ENCODE peak calls at places on chromosomes 13 and 19, in seven cellular contexts. K is NCI-H1417; T is AG10803; A is activated CD4-positive, alpha-beta T cell treated with anti-CD3 and anti-CD28 coated beads, Interleukin-2, amount 10 ng/mL, durations not matched to agents 7 days and 5 days; W is HTR-8/SVneo; G is glutamatergic neuron; E is AG04450. U is an unnamed sample.
A peak's percentile ranks its signal among the peaks of the same experiment; 100 is the strongest.

GRCh38 chr19:15249912-15250634 is 17.8 kb upstream of the EPHX3 start:
- DNase-seq in K (no peak), T (peak; percentile 94), A (no peak), W (peak; percentile 88), G (no peak), E (peak; percentile 82), U (no peak)

GRCh38 chr19:343941-344624 is 513 bp downstream of the MIER2 start:
- DNase-seq in K (peak; percentile 76), T (no peak), A (peak; percentile 30), W (peak; percentile 69), G (peak; percentile 52), E (no peak), U (no peak)

GRCh38 chr13:31042501-31043165 is 110.2 kb downstream of the TEX26 start:
- DNase-seq in K (no peak), T (no peak), A (no peak), W (no peak), G (peak; percentile 47), E (no peak), U (no peak)

GRCh38 chr13:21573920-21574712 is 29.9 kb downstream of the MICU2 start:
- DNase-seq in K (no peak), T (no peak), A (no peak), W (no peak), G (no peak), E (no peak), U (no peak)

GRCh38 chr13:84655677-84656076 is 773.4 kb upstream of the SLITRK1 start:
- DNase-seq in K (no peak), T (peak; percentile 21), A (no peak), W (no peak), G (no peak), E (no peak), U (no peak)

GRCh38 chr13:102721800-102722231 is 27.0 kb upstream of the METTL21C start:
- DNase-seq in K (no peak), T (peak; percentile 97), A (no peak), W (no peak), G (no peak), E (no peak), U (no peak)

GRCh38 chr13:114047358-114047881 is 73.5 kb upstream of the C13orf46 start:
- DNase-seq in K (peak; percentile 43), T (no peak), A (no peak), W (no peak), G (no peak), E (no peak), U (peak; percentile 55)

GRCh38 chr19:3576696-3577443 is 4.1 kb downstream of the HMG20B start:
- DNase-seq in K (no peak), T (peak; percentile 70), A (no peak), W (no peak), G (peak; percentile 81), E (no peak), U (no peak)

GRCh38 chr13:31987071-31987470 is 44.5 kb upstream of the FRY start:
- DNase-seq in K (no peak), T (no peak), A (no peak), W (no peak), G (no peak), E (no peak), U (no peak)

GRCh38 chr19:6731822-6732221 is 5.6 kb downstream of the GPR108 start:
- DNase-seq in K (no peak), T (no peak), A (no peak), W (no peak), G (no peak), E (no peak), U (no peak)

GRCh38 chr13:32840113-32840512 is 176.1 kb upstream of the KL start:
- DNase-seq in K (peak; percentile 8), T (no peak), A (no peak), W (no peak), G (no peak), E (no peak), U (no peak)

GRCh38 chr19:52034051-52034728 is 6.0 kb upstream of the ZNF614 start:
- DNase-seq in K (peak; percentile 11), T (no peak), A (no peak), W (no peak), G (no peak), E (no peak), U (no peak)

U was measured in epithelial cell of proximal tubule.